ENCODE peak calls at places on chromosomes 6 and 20, in eight cellular contexts. D is IMR-90, T is cardiac fibroblast, R is ovary, G is tibial artery, W is lung, K is RWPE2, H is esophagus squamous epithelium. F is an unnamed sample.

GRCh38 chr20:49482621-49483017 is at the start of gene KCNB1:
- DNase-seq in H (no peak), K (no peak), D (peak), W (peak), R (peak), T (peak), G (peak), F (no peak)

GRCh38 chr6:2111162-2111677 is 134.2 kb downstream of the GMDS start:
- DNase-seq in H (no peak), D (peak), T (peak), K (no peak), G (no peak), R (no peak), W (no peak), F (no peak)

GRCh38 chr6:93416575-93417420 is 2.6 kb downstream of the EPHA7 start:
- DNase-seq in W (no peak), R (peak), H (no peak), T (peak), K (no peak), G (no peak), D (no peak), F (no peak)

GRCh38 chr20:37282558-37282957 is 6.9 kb upstream of the MANBAL start:
- DNase-seq in H (no peak), K (no peak), G (no peak), T (peak), D (peak), R (no peak), W (no peak), F (no peak)

GRCh38 chr6:54188832-54189231 is 77.6 kb downstream of the MLIP start:
- DNase-seq in T (no peak), W (no peak), G (no peak), D (no peak), K (no peak), H (no peak), R (no peak), F (no peak)

GRCh38 chr20:4812641-4813075 is 90.9 kb downstream of the PRND start:
- DNase-seq in T (no peak), D (no peak), G (no peak), W (no peak), H (no peak), R (no peak), K (no peak), F (no peak)

GRCh38 chr20:7926767-7927166 is 13.5 kb downstream of the HAO1 start:
- DNase-seq in H (no peak), W (no peak), D (peak), T (peak), R (no peak), K (no peak), G (no peak), F (no peak)

GRCh38 chr6:33914519-33915120 is 110.8 kb upstream of the MLN start:
- DNase-seq in K (no peak), H (no peak), D (no peak), W (no peak), R (no peak), T (no peak), G (no peak), F (no peak)

GRCh38 chr6:114096553-114097172 is 125.7 kb upstream of the HDAC2 start:
- DNase-seq in K (no peak), G (no peak), H (no peak), T (peak), D (peak), W (no peak), R (no peak), F (no peak)

DNA sequence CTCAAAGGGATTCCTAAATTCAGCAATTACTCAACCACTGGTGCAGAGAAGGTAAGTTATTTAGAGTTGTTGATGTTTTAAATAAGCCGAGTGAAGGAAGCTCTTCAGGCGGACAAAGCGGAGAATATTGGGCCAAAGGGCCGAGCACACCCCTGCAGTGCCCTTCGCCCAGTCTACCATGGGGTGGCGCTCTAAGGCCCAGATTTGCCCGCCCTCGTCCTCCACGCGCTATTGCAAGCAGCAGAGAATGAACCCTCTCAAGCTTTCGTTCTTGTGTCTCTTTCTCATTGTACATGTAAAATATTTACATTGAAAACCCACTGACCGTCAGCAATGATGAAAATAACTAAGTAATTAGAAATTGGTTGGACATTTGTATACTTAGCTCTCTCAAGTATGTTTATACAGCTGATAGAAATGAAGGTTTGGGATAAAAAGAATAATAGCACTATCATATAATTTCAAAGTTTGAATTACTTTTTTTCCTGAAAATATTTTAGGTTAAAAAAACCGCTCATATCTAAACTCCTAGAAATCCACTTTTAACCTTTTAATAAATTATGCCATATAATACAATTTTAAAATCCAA is 195.0 kb upstream of the CEP162 start:
- DNase-seq in D (peak), G (peak), K (no peak), R (no peak), H (no peak), W (peak), T (peak), F (no peak)
- H3K4me3 ChIP-seq in D (no peak), G (no peak), K (no peak), R (no peak), H (no peak), W (no peak), T (no peak), F (no peak)

GRCh38 chr6:52670502-52671409 is at the start of gene TMEM14A:
- DNase-seq in G (peak), T (peak), R (peak), K (peak), H (peak), W (peak), D (peak), F (peak)
- TF ChIP-seq CTCF in G (no peak), T (no peak), R (no peak), K (no peak), H (no peak), W (no peak), D (peak), F (no peak)

GRCh38 chr6:17220040-17220439 is 61.1 kb upstream of the RBM24 start:
- DNase-seq in H (no peak), W (no peak), T (no peak), K (no peak), G (no peak), R (no peak), D (no peak), F (no peak)
- H3K4me3 ChIP-seq in H (no peak), W (no peak), T (no peak), K (no peak), G (no peak), R (no peak), D (no peak), F (no peak)

DNA sequence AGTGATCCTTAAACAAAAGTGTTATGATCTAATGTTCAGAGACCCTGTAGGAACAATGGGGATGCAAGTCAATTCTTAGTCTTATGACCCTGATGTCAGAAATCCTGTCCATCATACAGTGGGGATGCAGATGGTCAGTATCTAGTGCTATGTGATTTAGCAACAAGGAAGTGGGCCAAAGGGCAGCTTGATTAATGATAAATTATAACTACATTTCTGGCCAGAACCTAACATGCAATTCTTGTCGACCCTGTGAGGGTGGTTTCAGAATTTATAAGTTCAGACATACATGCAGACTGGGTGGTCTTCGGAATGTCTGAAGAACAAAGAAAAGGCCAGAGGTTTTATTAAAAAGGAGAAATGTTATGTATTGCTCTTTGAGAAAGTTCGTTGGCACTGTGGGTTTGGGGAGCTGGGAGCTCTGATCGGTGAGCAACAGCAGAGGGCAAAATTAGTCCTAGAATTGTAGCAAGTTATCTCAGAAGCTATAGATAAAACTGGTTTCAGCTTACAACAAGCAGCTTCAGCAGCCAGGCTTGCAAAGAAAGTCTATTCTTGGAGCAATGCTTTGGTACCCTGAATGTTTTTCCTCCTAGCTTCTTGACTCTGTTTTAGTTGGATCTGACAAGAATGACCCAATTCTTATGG is 50.8 kb downstream of the RPF2 start:
- DNase-seq in K (no peak), W (no peak), G (no peak), D (peak), R (no peak), T (no peak), H (no peak), F (no peak)
- TF ChIP-seq CTCF in K (no peak), W (no peak), G (no peak), D (peak), R (no peak), T (no peak), H (no peak), F (no peak)

F was measured in GM12864.